ENCODE peak calls at places on chromosomes 3 and 15, in eight cellular contexts. X is GM23338, C is MM.1S, G is PC-3, M is hepatocyte, Q is HCT116, R is OCI-LY7, I is SK-N-SH. S is an unnamed sample.

GRCh38 chr3:123759311-123759710 is 124.8 kb downstream of the MYLK start:
- DNase-seq in X (no peak), C (no peak), G (no peak), M (no peak), Q (no peak), R (no peak), I (no peak), S (no peak)

GRCh38 chr3:123025642-123026521 is 1.7 kb downstream of the SEMA5B start:
- DNase-seq in X (peak), C (no peak), G (no peak), M (peak), Q (no peak), R (no peak), I (peak), S (peak)

GRCh38 chr3:196849180-196849721 is 18.5 kb upstream of the SENP5 start:
- DNase-seq in X (no peak), C (no peak), G (no peak), M (no peak), Q (no peak), R (no peak), I (no peak), S (no peak)

GRCh38 chr15:27949089-27949488 is 150.0 kb downstream of the OCA2 start:
- DNase-seq in X (no peak), C (no peak), G (no peak), M (no peak), Q (no peak), R (no peak), I (no peak), S (no peak)

GRCh38 chr15:42348083-42348482 is 11.2 kb upstream of the CAPN3 start:
- DNase-seq in X (no peak), C (no peak), G (peak), M (no peak), Q (no peak), R (no peak), I (no peak), S (no peak)

GRCh38 chr3:165839296-165840076 is 2.3 kb upstream of the BCHE start:
- DNase-seq in X (peak), C (no peak), G (no peak), M (no peak), Q (no peak), R (no peak), I (no peak), S (peak)

GRCh38 chr15:35934383-35935049 is 388.6 kb upstream of the DPH6 start:
- DNase-seq in X (no peak), C (no peak), G (no peak), M (no peak), Q (no peak), R (no peak), I (no peak), S (no peak)

GRCh38 chr3:53416530-53416929 is 69.2 kb upstream of the DCP1A start:
- DNase-seq in X (peak), C (no peak), G (no peak), M (no peak), Q (no peak), R (no peak), I (no peak), S (no peak)

GRCh38 chr3:171685116-171685895 is 125.0 kb downstream of the PLD1 start:
- DNase-seq in X (no peak), C (no peak), G (peak), M (no peak), Q (no peak), R (no peak), I (no peak), S (no peak)

GRCh38 chr3:9746330-9746729 is 3.4 kb upstream of the OGG1 start:
- DNase-seq in X (no peak), C (no peak), G (peak), M (peak), Q (no peak), R (no peak), I (no peak), S (no peak)

GRCh38 chr15:62110000-62110851 is 43.4 kb downstream of the C2CD4A start:
- DNase-seq in X (no peak), C (no peak), G (peak), M (peak), Q (no peak), R (no peak), I (peak), S (no peak)

GRCh38 chr15:52709172-52709979 is 30.2 kb upstream of the ATOSA start:
- DNase-seq in X (peak), C (peak), G (no peak), M (peak), Q (no peak), R (peak), I (no peak), S (peak)

GRCh38 chr3:166071-166470 is 30.5 kb upstream of the CHL1 start:
- DNase-seq in X (no peak), C (no peak), G (no peak), M (no peak), Q (no peak), R (no peak), I (no peak), S (peak)

GRCh38 chr3:193176690-193177089 is 64.3 kb upstream of the PLAAT1 start:
- DNase-seq in X (no peak), C (no peak), G (no peak), M (no peak), Q (no peak), R (no peak), I (no peak), S (no peak)

GRCh38 chr3:126026277-126026751 is 57.3 kb downstream of the ROPN1B start:
- DNase-seq in X (no peak), C (no peak), G (no peak), M (no peak), Q (no peak), R (no peak), I (no peak), S (no peak)

GRCh38 chr3:29642393-29643033 is 361.6 kb downstream of the RBMS3 start:
- DNase-seq in X (no peak), C (no peak), G (peak), M (peak), Q (no peak), R (no peak), I (peak), S (no peak)

GRCh38 chr3:13282986-13283876 is 136.9 kb downstream of the NUP210 start:
- DNase-seq in X (peak), C (peak), G (peak), M (peak), Q (peak), R (no peak), I (peak), S (peak)

GRCh38 chr3:33860355-33861047 is 62.1 kb downstream of the PDCD6IP start:
- DNase-seq in X (no peak), C (no peak), G (no peak), M (no peak), Q (no peak), R (no peak), I (peak), S (no peak)

GRCh38 chr3:88003115-88003755 is 55.6 kb downstream of the CGGBP1 start:
- DNase-seq in X (peak), C (peak), G (peak), M (peak), Q (peak), R (peak), I (peak), S (peak)

GRCh38 chr15:83278191-83278590 is 6.3 kb downstream of the BNC1 start:
- DNase-seq in X (no peak), C (no peak), G (peak), M (no peak), Q (no peak), R (no peak), I (no peak), S (no peak)

GRCh38 chr15:31279221-31280036 is 47.2 kb upstream of the KLF13 start:
- DNase-seq in X (no peak), C (no peak), G (no peak), M (no peak), Q (no peak), R (no peak), I (peak), S (no peak)

GRCh38 chr3:185763347-185764010 is 61.4 kb downstream of the IGF2BP2 start:
- DNase-seq in X (no peak), C (no peak), G (no peak), M (no peak), Q (no peak), R (no peak), I (no peak), S (no peak)

GRCh38 chr3:37542772-37543449 is 318.8 kb upstream of the CTDSPL start:
- DNase-seq in X (no peak), C (no peak), G (peak), M (no peak), Q (no peak), R (no peak), I (no peak), S (no peak)

GRCh38 chr15:31489801-31490646 is 163.4 kb downstream of the KLF13 start:
- DNase-seq in X (peak), C (peak), G (peak), M (peak), Q (peak), R (peak), I (peak), S (peak)

GRCh38 chr15:70669966-70670658 is 93.2 kb downstream of the UACA start:
- DNase-seq in X (no peak), C (no peak), G (no peak), M (peak), Q (no peak), R (no peak), I (peak), S (no peak)

GRCh38 chr15:74277245-74277644 is 41.1 kb downstream of the CCDC33 start:
- DNase-seq in X (no peak), C (no peak), G (no peak), M (no peak), Q (no peak), R (no peak), I (no peak), S (no peak)

GRCh38 chr3:20836801-20837200 is 650.8 kb upstream of the SGO1 start:
- DNase-seq in X (no peak), C (no peak), G (no peak), M (no peak), Q (no peak), R (no peak), I (no peak), S (no peak)

GRCh38 chr15:66865622-66866611 is 163.9 kb downstream of the SMAD6 start:
- DNase-seq in X (peak), C (peak), G (no peak), M (no peak), Q (no peak), R (peak), I (no peak), S (no peak)

GRCh38 chr3:126216416-126216815 is 36.0 kb upstream of the ALDH1L1 start:
- DNase-seq in X (no peak), C (no peak), G (peak), M (no peak), Q (no peak), R (no peak), I (no peak), S (no peak)

GRCh38 chr15:90030376-90030775 is 29.3 kb downstream of the ZNF710 start:
- DNase-seq in X (no peak), C (no peak), G (no peak), M (no peak), Q (no peak), R (no peak), I (no peak), S (no peak)

GRCh38 chr15:92958105-92958504 is 58.0 kb downstream of the CHD2 start:
- DNase-seq in X (no peak), C (no peak), G (no peak), M (no peak), Q (no peak), R (no peak), I (no peak), S (no peak)

GRCh38 chr3:146019508-146019907 is 141.5 kb downstream of the PLOD2 start:
- DNase-seq in X (no peak), C (no peak), G (peak), M (peak), Q (no peak), R (no peak), I (no peak), S (no peak)

GRCh38 chr3:36991923-36992805 is 767 bp downstream of the EPM2AIP1 start:
- DNase-seq in X (peak), C (peak), G (peak), M (peak), Q (no peak), R (peak), I (no peak), S (peak)

GRCh38 chr3:179015551-179016020 is 56.0 kb downstream of the ZMAT3 start:
- DNase-seq in X (peak), C (peak), G (peak), M (peak), Q (peak), R (peak), I (peak), S (peak)

DNA sequence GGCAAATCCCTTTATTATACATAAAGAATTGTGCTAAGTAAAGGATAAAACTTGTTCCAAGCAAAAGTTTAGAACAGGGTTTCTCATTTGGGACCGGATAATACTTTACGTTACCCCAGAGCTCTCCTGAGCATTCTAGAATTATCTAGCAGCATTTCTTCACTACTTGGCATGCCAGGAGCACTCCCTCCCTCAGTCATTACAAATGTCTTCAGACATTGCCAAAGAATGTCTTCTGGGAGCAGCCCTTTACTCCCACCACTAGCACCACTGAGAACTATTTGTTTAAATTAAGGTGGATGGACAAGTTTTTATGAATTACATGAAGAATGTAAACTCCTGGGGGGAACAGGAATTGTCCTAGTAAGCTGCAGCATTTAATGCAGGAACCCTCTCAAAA is 516.4 kb downstream of the GBE1 start:
- DNase-seq in X (no peak), C (no peak), G (no peak), M (no peak), Q (no peak), R (no peak), I (no peak), S (no peak)
- TF ChIP-seq EZH2phosphoT487 in X (no peak), C (no peak), G (no peak), M (no peak), Q (no peak), R (no peak), I (no peak), S (no peak)

GRCh38 chr3:50625879-50626182 is 8.9 kb downstream of the MAPKAPK3 start:
- DNase-seq in X (no peak), C (no peak), G (no peak), M (no peak), Q (no peak), R (no peak), I (no peak), S (no peak)

GRCh38 chr3:50626406-50626805 is 9.5 kb downstream of the MAPKAPK3 start:
- DNase-seq in X (no peak), C (no peak), G (no peak), M (no peak), Q (no peak), R (no peak), I (no peak), S (no peak)

GRCh38 chr3:50625131-50625878 is 8.4 kb downstream of the MAPKAPK3 start:
- DNase-seq in X (peak), C (no peak), G (no peak), M (no peak), Q (no peak), R (no peak), I (no peak), S (peak)

GRCh38 chr3:50628601-50629000 is 11.7 kb downstream of the MAPKAPK3 start:
- DNase-seq in X (no peak), C (no peak), G (no peak), M (no peak), Q (no peak), R (no peak), I (no peak), S (no peak)

DNA sequence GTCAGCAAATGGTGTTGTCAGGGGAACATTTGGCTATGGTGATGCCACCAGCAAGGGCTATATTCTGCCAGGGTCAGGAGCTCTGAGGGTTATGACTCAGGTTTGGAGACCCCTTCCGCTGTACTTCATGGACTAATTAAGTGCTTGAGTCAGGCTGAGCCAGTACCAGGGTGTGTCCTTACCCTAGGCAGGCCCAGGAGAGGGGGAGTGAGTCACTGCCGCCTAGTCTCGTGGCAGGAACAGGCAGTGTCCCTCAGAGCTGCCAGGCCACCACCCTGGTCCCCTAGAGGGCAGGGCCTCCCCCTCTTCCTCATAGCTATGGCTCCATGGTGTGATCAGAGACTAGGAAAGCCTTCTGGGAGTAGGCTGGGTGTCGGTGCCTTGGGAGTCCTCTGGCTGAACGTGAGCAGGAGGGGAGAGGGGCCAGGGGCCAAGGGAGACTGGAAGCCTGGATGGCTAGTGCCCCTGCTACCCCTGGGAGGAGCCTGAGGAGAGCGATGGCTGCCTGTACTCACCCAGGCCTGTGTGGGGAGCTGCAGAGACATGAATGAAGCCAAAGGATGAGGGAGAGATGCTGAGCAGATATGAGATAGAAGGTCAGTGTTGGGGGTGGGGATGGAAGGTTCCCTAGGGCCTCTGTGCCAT is 10.6 kb downstream of the MAPKAPK3 start:
- DNase-seq in X (peak), C (no peak), G (peak), M (no peak), Q (peak), R (no peak), I (peak), S (peak)
- TF ChIP-seq CTCF in X (peak), C (no peak), G (peak), M (no peak), Q (peak), R (peak), I (peak), S (peak)

DNA sequence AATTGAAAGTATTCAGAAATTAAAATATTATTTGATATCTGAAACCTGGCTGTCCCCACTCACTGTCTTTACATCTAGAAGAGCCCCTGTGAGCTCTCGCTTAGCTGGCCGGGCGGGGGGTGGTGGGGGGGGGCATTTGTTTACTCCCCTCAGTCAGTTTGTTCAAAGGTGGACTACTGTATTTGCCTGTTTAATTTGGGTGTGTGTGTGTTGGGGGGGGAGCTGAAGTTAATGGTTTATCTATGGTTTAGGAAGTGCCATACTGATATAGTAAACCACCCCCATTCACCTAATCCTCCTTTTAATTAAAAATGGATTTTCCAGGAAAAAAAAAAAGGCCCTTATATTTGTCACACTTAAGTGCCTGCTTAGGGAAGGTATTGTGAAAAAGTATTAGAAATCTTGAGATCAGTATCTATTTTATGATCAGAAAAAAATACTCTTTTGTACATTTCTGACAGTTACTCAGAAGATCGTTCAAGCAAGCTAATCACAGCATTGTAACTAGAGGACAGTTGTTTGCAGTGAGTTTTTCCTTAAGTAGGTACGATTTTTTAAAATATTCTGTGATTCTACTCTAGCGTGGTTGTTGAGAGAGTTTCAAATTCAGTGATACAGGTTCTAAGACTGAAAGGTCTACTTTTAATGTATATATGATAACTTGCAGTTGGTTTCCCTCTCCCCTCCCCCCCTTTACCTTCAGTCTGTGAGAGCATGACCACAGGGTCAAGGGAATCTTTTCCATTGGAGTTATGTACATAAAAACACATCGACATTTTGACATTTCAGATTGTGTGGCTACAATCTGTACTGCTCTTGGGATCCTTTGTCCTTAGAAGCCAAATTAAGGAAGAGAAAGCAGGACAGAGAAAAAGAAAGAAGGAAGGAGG is 8.5 kb downstream of the NR2F2 start:
- DNase-seq in X (peak), C (no peak), G (peak), M (no peak), Q (no peak), R (no peak), I (no peak), S (peak)
- H3K4me3 ChIP-seq in X (peak), C (no peak), G (peak), M (peak), Q (no peak), R (no peak), I (no peak), S (peak)

GRCh38 chr3:194231840-194232832 is 96.2 kb downstream of the HES1 start:
- DNase-seq in X (peak), C (no peak), G (peak), M (no peak), Q (no peak), R (no peak), I (no peak), S (no peak)
- TF ChIP-seq EZH2phosphoT487 in X (no peak), C (no peak), G (no peak), M (no peak), Q (no peak), R (no peak), I (no peak), S (no peak)

GRCh38 chr3:52049503-52049902 is 6.9 kb downstream of the DUSP7 start:
- DNase-seq in X (no peak), C (no peak), G (no peak), M (no peak), Q (no peak), R (no peak), I (no peak), S (no peak)

GRCh38 chr3:52051444-52051843 is 4.9 kb downstream of the DUSP7 start:
- DNase-seq in X (no peak), C (no peak), G (no peak), M (no peak), Q (no peak), R (no peak), I (no peak), S (no peak)

GRCh38 chr3:52053307-52054304 is 2.8 kb downstream of the DUSP7 start:
- DNase-seq in X (no peak), C (no peak), G (peak), M (no peak), Q (no peak), R (peak), I (no peak), S (peak)

GRCh38 chr3:52052831-52053306 is 3.5 kb downstream of the DUSP7 start:
- DNase-seq in X (peak), C (no peak), G (peak), M (peak), Q (no peak), R (peak), I (peak), S (peak)

DNA sequence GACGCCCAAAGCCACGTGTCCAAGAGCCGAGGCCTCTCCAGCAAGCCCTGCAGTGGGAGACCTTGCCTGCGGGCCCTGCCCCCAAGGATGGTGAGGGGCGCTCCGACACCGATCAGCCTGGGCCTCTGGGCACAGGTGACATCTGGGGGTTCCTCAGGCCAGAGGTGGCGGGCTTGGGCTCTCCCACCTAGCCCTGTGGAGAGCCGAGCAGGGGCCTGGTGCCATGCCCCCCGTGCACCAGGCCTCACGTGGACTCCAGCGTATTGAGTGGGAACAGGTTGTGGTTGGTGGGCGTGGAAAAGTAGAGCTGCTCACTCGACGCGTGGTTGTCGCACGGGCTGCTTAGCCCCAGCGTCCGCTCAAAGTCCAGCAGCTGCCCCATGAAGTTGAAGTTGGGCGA is 5.8 kb downstream of the DUSP7 start:
- DNase-seq in X (no peak), C (no peak), G (no peak), M (no peak), Q (no peak), R (no peak), I (no peak), S (no peak)
- TF ChIP-seq CTCF in X (no peak), C (no peak), G (no peak), M (no peak), Q (no peak), R (no peak), I (no peak), S (no peak)

GRCh38 chr3:119205685-119206084 is 32.3 kb downstream of the UPK1B start:
- DNase-seq in X (no peak), C (no peak), G (no peak), M (no peak), Q (no peak), R (no peak), I (no peak), S (no peak)
- H3K4me3 ChIP-seq in X (no peak), C (no peak), G (no peak), M (no peak), Q (no peak), R (no peak), I (no peak), S (no peak)

S was measured in neural progenitor cell.